ENCODE peak calls at places on chromosomes 12 and 14, in seven cellular contexts. One of them, this sample, is unnamed. For H3K9me3 and H3K4me1, the result is how much of the 10 kb centered on the place peaks cover.

GRCh38 chr12:103561174-103561573 is 25.9 kb upstream of the STAB2 start:
- DNase-seq in sigmoid colon: no peak
- DNase-seq in cardiac muscle cell: no peak
- DNase-seq in esophagus squamous epithelium: no peak
- DNase-seq in thyroid gland: no peak
- DNase-seq in hepatocyte: no peak
- DNase-seq in CD8-positive, alpha-beta T cell: no peak
- DNase-seq in this sample: peak

GRCh38 chr12:47672068-47672467 is 33.8 kb downstream of the RPAP3 start:
- DNase-seq in sigmoid colon: no peak
- DNase-seq in cardiac muscle cell: peak
- DNase-seq in esophagus squamous epithelium: no peak
- DNase-seq in thyroid gland: no peak
- DNase-seq in hepatocyte: no peak
- DNase-seq in CD8-positive, alpha-beta T cell: no peak
- DNase-seq in this sample: no peak

GRCh38 chr12:5910790-5911548 is 34.1 kb downstream of the ANO2 start:
- DNase-seq in sigmoid colon: no peak
- DNase-seq in cardiac muscle cell: no peak
- DNase-seq in esophagus squamous epithelium: no peak
- DNase-seq in thyroid gland: no peak
- DNase-seq in hepatocyte: no peak
- DNase-seq in CD8-positive, alpha-beta T cell: no peak
- DNase-seq in this sample: no peak

GRCh38 chr12:120706029-120706428 is 4.2 kb upstream of the UNC119B start:
- DNase-seq in sigmoid colon: no peak
- DNase-seq in cardiac muscle cell: no peak
- DNase-seq in esophagus squamous epithelium: no peak
- DNase-seq in thyroid gland: no peak
- DNase-seq in hepatocyte: no peak
- DNase-seq in CD8-positive, alpha-beta T cell: no peak
- DNase-seq in this sample: no peak

GRCh38 chr14:20438664-20439063 is 2.7 kb upstream of the KLHL33 start:
- DNase-seq in sigmoid colon: no peak
- DNase-seq in cardiac muscle cell: no peak
- DNase-seq in esophagus squamous epithelium: no peak
- DNase-seq in thyroid gland: no peak
- DNase-seq in hepatocyte: no peak
- DNase-seq in CD8-positive, alpha-beta T cell: no peak
- DNase-seq in this sample: no peak

GRCh38 chr14:44418856-44419255 is 88.2 kb downstream of the FSCB start:
- DNase-seq in sigmoid colon: no peak
- DNase-seq in cardiac muscle cell: no peak
- DNase-seq in esophagus squamous epithelium: no peak
- DNase-seq in thyroid gland: no peak
- DNase-seq in hepatocyte: no peak
- DNase-seq in CD8-positive, alpha-beta T cell: no peak
- DNase-seq in this sample: no peak

GRCh38 chr12:110606253-110606611 is 7.7 kb upstream of the TCTN1 start:
- DNase-seq in sigmoid colon: no peak
- DNase-seq in cardiac muscle cell: no peak
- DNase-seq in esophagus squamous epithelium: no peak
- DNase-seq in thyroid gland: no peak
- DNase-seq in hepatocyte: no peak
- DNase-seq in CD8-positive, alpha-beta T cell: no peak
- DNase-seq in this sample: no peak

GRCh38 chr12:118126119-118126757 is 9.7 kb upstream of the PEBP1 start:
- DNase-seq in sigmoid colon: no peak
- DNase-seq in cardiac muscle cell: no peak
- DNase-seq in esophagus squamous epithelium: no peak
- DNase-seq in thyroid gland: peak
- DNase-seq in hepatocyte: no peak
- DNase-seq in CD8-positive, alpha-beta T cell: no peak
- DNase-seq in this sample: no peak

GRCh38 chr12:123905319-123905925 is 67.2 kb downstream of the CCDC92 start:
- DNase-seq in sigmoid colon: no peak
- DNase-seq in cardiac muscle cell: peak
- DNase-seq in esophagus squamous epithelium: no peak
- DNase-seq in thyroid gland: peak
- DNase-seq in hepatocyte: peak
- DNase-seq in CD8-positive, alpha-beta T cell: peak
- DNase-seq in this sample: peak

GRCh38 chr12:46153267-46153872 is 115.5 kb downstream of the SLC38A1 start:
- DNase-seq in sigmoid colon: no peak
- DNase-seq in cardiac muscle cell: peak
- DNase-seq in esophagus squamous epithelium: no peak
- DNase-seq in thyroid gland: no peak
- DNase-seq in hepatocyte: peak
- DNase-seq in CD8-positive, alpha-beta T cell: no peak
- DNase-seq in this sample: peak

GRCh38 chr12:110344657-110345056 is 58.9 kb downstream of the ANAPC7 start:
- DNase-seq in sigmoid colon: no peak
- DNase-seq in cardiac muscle cell: no peak
- DNase-seq in esophagus squamous epithelium: no peak
- DNase-seq in thyroid gland: no peak
- DNase-seq in hepatocyte: no peak
- DNase-seq in CD8-positive, alpha-beta T cell: no peak
- DNase-seq in this sample: no peak

GRCh38 chr12:51421266-51421884 is 3.3 kb upstream of the SLC4A8 start:
- DNase-seq in sigmoid colon: no peak
- DNase-seq in cardiac muscle cell: peak
- DNase-seq in esophagus squamous epithelium: no peak
- DNase-seq in thyroid gland: peak
- DNase-seq in hepatocyte: peak
- DNase-seq in CD8-positive, alpha-beta T cell: peak
- DNase-seq in this sample: peak

GRCh38 chr12:133145981-133146380 is 15.6 kb downstream of the ZNF10 start:
- DNase-seq in sigmoid colon: no peak
- DNase-seq in cardiac muscle cell: no peak
- DNase-seq in esophagus squamous epithelium: no peak
- DNase-seq in thyroid gland: no peak
- DNase-seq in hepatocyte: no peak
- DNase-seq in CD8-positive, alpha-beta T cell: no peak
- DNase-seq in this sample: no peak
- H3K9me3 ChIP-seq in sigmoid colon: half or more
- H3K9me3 ChIP-seq in cardiac muscle cell: under half
- H3K9me3 ChIP-seq in esophagus squamous epithelium: half or more
- H3K9me3 ChIP-seq in thyroid gland: under half
- H3K9me3 ChIP-seq in hepatocyte: under half
- H3K9me3 ChIP-seq in CD8-positive, alpha-beta T cell: under half
- H3K9me3 ChIP-seq in this sample: under half

GRCh38 chr14:24851837-24852236 is 198.1 kb downstream of the STXBP6 start:
- DNase-seq in sigmoid colon: no peak
- DNase-seq in cardiac muscle cell: no peak
- DNase-seq in esophagus squamous epithelium: no peak
- DNase-seq in thyroid gland: no peak
- DNase-seq in hepatocyte: no peak
- DNase-seq in CD8-positive, alpha-beta T cell: no peak
- DNase-seq in this sample: peak

GRCh38 chr14:24851406-24851805 is 198.5 kb downstream of the STXBP6 start:
- DNase-seq in sigmoid colon: no peak
- DNase-seq in cardiac muscle cell: no peak
- DNase-seq in esophagus squamous epithelium: no peak
- DNase-seq in thyroid gland: no peak
- DNase-seq in hepatocyte: no peak
- DNase-seq in CD8-positive, alpha-beta T cell: no peak
- DNase-seq in this sample: no peak

GRCh38 chr14:24847568-24847967 is 202.4 kb downstream of the STXBP6 start:
- DNase-seq in sigmoid colon: no peak
- DNase-seq in cardiac muscle cell: no peak
- DNase-seq in esophagus squamous epithelium: no peak
- DNase-seq in thyroid gland: no peak
- DNase-seq in hepatocyte: no peak
- DNase-seq in CD8-positive, alpha-beta T cell: no peak
- DNase-seq in this sample: peak

GRCh38 chr14:24848427-24848826 is 201.5 kb downstream of the STXBP6 start:
- DNase-seq in sigmoid colon: no peak
- DNase-seq in cardiac muscle cell: no peak
- DNase-seq in esophagus squamous epithelium: no peak
- DNase-seq in thyroid gland: no peak
- DNase-seq in hepatocyte: no peak
- DNase-seq in CD8-positive, alpha-beta T cell: no peak
- DNase-seq in this sample: peak

GRCh38 chr14:24849471-24849870 is 200.5 kb downstream of the STXBP6 start:
- DNase-seq in sigmoid colon: no peak
- DNase-seq in cardiac muscle cell: no peak
- DNase-seq in esophagus squamous epithelium: no peak
- DNase-seq in thyroid gland: no peak
- DNase-seq in hepatocyte: no peak
- DNase-seq in CD8-positive, alpha-beta T cell: no peak
- DNase-seq in this sample: peak
- H3K27ac ChIP-seq in sigmoid colon: no peak
- H3K27ac ChIP-seq in cardiac muscle cell: no peak
- H3K27ac ChIP-seq in esophagus squamous epithelium: no peak
- H3K27ac ChIP-seq in thyroid gland: no peak
- H3K27ac ChIP-seq in hepatocyte: no peak
- H3K27ac ChIP-seq in CD8-positive, alpha-beta T cell: no peak
- H3K27ac ChIP-seq in this sample: peak

DNA sequence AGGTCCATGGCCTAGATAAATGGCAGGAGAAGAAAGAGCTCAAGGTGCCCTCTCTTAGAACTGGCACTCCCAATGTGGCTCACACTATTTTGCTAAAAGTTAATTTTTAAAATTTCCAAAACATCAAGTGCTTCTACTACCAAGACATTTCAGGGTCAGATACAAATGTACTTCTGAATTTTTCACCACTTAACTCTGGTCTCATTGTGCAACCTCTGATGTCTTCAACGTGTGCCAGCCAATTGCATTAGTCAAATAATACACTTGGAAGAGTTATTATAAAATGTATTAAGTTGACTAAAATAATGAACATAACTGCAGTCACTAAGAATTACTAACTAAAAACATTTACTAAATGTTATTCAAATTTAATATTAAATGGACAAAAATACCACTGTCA is 41.3 kb downstream of the SLC25A47 start:
- DNase-seq in sigmoid colon: no peak
- DNase-seq in cardiac muscle cell: no peak
- DNase-seq in esophagus squamous epithelium: no peak
- DNase-seq in thyroid gland: no peak
- DNase-seq in hepatocyte: no peak
- DNase-seq in CD8-positive, alpha-beta T cell: no peak
- DNase-seq in this sample: no peak
- H3K4me1 ChIP-seq in sigmoid colon: under half
- H3K4me1 ChIP-seq in cardiac muscle cell: under half
- H3K4me1 ChIP-seq in esophagus squamous epithelium: under half
- H3K4me1 ChIP-seq in thyroid gland: under half
- H3K4me1 ChIP-seq in hepatocyte: under half
- H3K4me1 ChIP-seq in CD8-positive, alpha-beta T cell: under half
- H3K4me1 ChIP-seq in this sample: under half

GRCh38 chr14:85333313-85333712 is 196.6 kb upstream of the FLRT2 start:
- DNase-seq in sigmoid colon: no peak
- DNase-seq in cardiac muscle cell: no peak
- DNase-seq in esophagus squamous epithelium: no peak
- DNase-seq in thyroid gland: no peak
- DNase-seq in hepatocyte: no peak
- DNase-seq in CD8-positive, alpha-beta T cell: no peak
- DNase-seq in this sample: peak
- H3K9me3 ChIP-seq in sigmoid colon: under half
- H3K9me3 ChIP-seq in cardiac muscle cell: under half
- H3K9me3 ChIP-seq in esophagus squamous epithelium: under half
- H3K9me3 ChIP-seq in thyroid gland: under half
- H3K9me3 ChIP-seq in hepatocyte: under half
- H3K9me3 ChIP-seq in CD8-positive, alpha-beta T cell: under half
- H3K9me3 ChIP-seq in this sample: under half

GRCh38 chr12:96293093-96293492 is 98.9 kb downstream of the ELK3 start:
- DNase-seq in sigmoid colon: no peak
- DNase-seq in cardiac muscle cell: no peak
- DNase-seq in esophagus squamous epithelium: no peak
- DNase-seq in thyroid gland: no peak
- DNase-seq in hepatocyte: no peak
- DNase-seq in CD8-positive, alpha-beta T cell: no peak
- DNase-seq in this sample: no peak

GRCh38 chr12:96297504-96297903 is 102.7 kb downstream of the CDK17 start:
- DNase-seq in sigmoid colon: no peak
- DNase-seq in cardiac muscle cell: no peak
- DNase-seq in esophagus squamous epithelium: no peak
- DNase-seq in thyroid gland: no peak
- DNase-seq in hepatocyte: no peak
- DNase-seq in CD8-positive, alpha-beta T cell: no peak
- DNase-seq in this sample: no peak

GRCh38 chr12:96295532-96296160 is 101.5 kb downstream of the ELK3 start:
- DNase-seq in sigmoid colon: no peak
- DNase-seq in cardiac muscle cell: no peak
- DNase-seq in esophagus squamous epithelium: no peak
- DNase-seq in thyroid gland: no peak
- DNase-seq in hepatocyte: no peak
- DNase-seq in CD8-positive, alpha-beta T cell: no peak
- DNase-seq in this sample: no peak

GRCh38 chr12:96300064-96300463 is 100.2 kb downstream of the CDK17 start:
- DNase-seq in sigmoid colon: no peak
- DNase-seq in cardiac muscle cell: no peak
- DNase-seq in esophagus squamous epithelium: no peak
- DNase-seq in thyroid gland: no peak
- DNase-seq in hepatocyte: no peak
- DNase-seq in CD8-positive, alpha-beta T cell: no peak
- DNase-seq in this sample: no peak

DNA sequence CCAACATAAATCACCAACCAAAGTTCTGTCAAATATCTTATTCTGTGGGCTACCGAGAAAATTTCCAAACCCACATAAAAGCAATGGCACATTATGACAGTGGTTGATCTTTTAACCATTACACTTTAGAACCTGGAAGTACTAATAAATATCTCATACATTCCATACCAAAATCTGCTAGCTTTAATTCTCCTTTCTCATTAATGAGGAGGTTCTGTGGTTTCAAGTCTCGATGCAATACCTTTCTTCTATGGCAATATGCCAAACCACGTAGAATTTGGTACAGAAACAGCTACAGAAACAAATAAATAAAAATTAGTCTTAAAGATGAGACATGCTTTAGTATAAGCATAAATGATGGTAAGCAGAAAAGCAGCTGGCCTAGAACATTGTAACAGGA is 100.7 kb downstream of the ELK3 start:
- DNase-seq in sigmoid colon: no peak
- DNase-seq in cardiac muscle cell: no peak
- DNase-seq in esophagus squamous epithelium: no peak
- DNase-seq in thyroid gland: no peak
- DNase-seq in hepatocyte: no peak
- DNase-seq in CD8-positive, alpha-beta T cell: no peak
- DNase-seq in this sample: no peak
- H3K27ac ChIP-seq in sigmoid colon: no peak
- H3K27ac ChIP-seq in cardiac muscle cell: no peak
- H3K27ac ChIP-seq in esophagus squamous epithelium: no peak
- H3K27ac ChIP-seq in thyroid gland: no peak
- H3K27ac ChIP-seq in hepatocyte: no peak
- H3K27ac ChIP-seq in CD8-positive, alpha-beta T cell: no peak
- H3K27ac ChIP-seq in this sample: no peak

DNA sequence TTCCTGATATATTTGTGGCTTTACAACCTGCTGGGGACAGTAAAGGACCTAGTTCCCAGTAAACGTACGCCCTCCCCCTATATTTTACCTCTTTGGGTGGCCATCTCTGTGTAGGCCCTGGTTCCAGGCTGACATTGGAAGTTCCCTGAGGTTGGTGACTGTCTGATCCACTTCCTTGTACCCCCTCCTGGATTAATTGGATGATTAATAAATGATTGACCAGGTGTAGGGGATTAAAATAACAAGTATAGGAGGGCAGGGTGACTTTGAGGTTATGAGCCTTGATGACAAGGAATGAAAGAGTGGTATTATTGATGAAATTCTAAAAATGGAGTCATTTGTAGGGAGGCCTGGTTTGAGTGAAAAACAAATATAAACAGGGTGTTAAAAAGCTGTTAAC is 9.6 kb downstream of the SUSD6 start:
- DNase-seq in sigmoid colon: no peak
- DNase-seq in cardiac muscle cell: no peak
- DNase-seq in esophagus squamous epithelium: no peak
- DNase-seq in thyroid gland: no peak
- DNase-seq in hepatocyte: no peak
- DNase-seq in CD8-positive, alpha-beta T cell: no peak
- DNase-seq in this sample: no peak
- H3K4me1 ChIP-seq in sigmoid colon: under half
- H3K4me1 ChIP-seq in cardiac muscle cell: under half
- H3K4me1 ChIP-seq in esophagus squamous epithelium: under half
- H3K4me1 ChIP-seq in thyroid gland: under half
- H3K4me1 ChIP-seq in hepatocyte: under half
- H3K4me1 ChIP-seq in CD8-positive, alpha-beta T cell: half or more
- H3K4me1 ChIP-seq in this sample: under half

This sample was measured in GM23248.